ENCODE peak calls at places on chromosomes 4 and X, in six cellular contexts. C is K562, G is HepG2, F is HCT116, L is H1, K is SK-N-SH. M is an unnamed sample.

GRCh38 chr4:23887989-23888388 is 1.9 kb downstream of the PPARGC1A start:
- DNase-seq in C (no peak), L (no peak), K (no peak), F (no peak), G (no peak), M (no peak)

GRCh38 chrX:78555401-78555980 is 103.6 kb downstream of the RTL3 start:
- DNase-seq in F (no peak), C (peak; percentile 0), K (no peak), L (no peak), G (no peak), M (peak; percentile 15)

GRCh38 chr4:165514739-165515138 is 135.9 kb downstream of the CPE start:
- DNase-seq in G (no peak), F (no peak), K (no peak), C (no peak), L (no peak), M (no peak)

GRCh38 chrX:69216911-69217310 is 51.7 kb upstream of the PJA1 start:
- DNase-seq in C (no peak), L (no peak), F (no peak), G (no peak), K (no peak), M (no peak)

GRCh38 chr4:1994935-1995334 is 13.8 kb downstream of the NELFA start:
- DNase-seq in K (no peak), G (no peak), C (no peak), L (no peak), F (no peak), M (no peak)

GRCh38 chr4:78207951-78208350 is 150.8 kb downstream of the FRAS1 start:
- DNase-seq in F (no peak), G (no peak), L (no peak), C (no peak), K (no peak), M (no peak)

GRCh38 chr4:20333141-20333690 is 81.5 kb downstream of the SLIT2 start:
- DNase-seq in F (no peak), K (no peak), G (no peak), C (no peak), L (no peak), M (no peak)

GRCh38 chrX:101550362-101550761 is at the start of gene ARMCX1:
- DNase-seq in L (peak; percentile 53), F (no peak), G (no peak), K (peak; percentile 74), C (peak; percentile 14), M (peak; percentile 6)

GRCh38 chr4:30945586-30945985 is 225.4 kb downstream of the PCDH7 start:
- DNase-seq in F (peak; percentile 61), C (no peak), K (no peak), L (no peak), G (no peak), M (no peak)

GRCh38 chrX:119784747-119785446 is 6.5 kb downstream of the RPL39 start:
- DNase-seq in K (peak; percentile 47), G (no peak), L (peak; percentile 51), F (no peak), C (peak; percentile 58), M (peak; percentile 40)

GRCh38 chrX:154731881-154732280 is 19.0 kb downstream of the GAB3 start:
- DNase-seq in L (no peak), K (no peak), G (no peak), F (no peak), C (no peak), M (no peak)

GRCh38 chr4:17447675-17448298 is 64.1 kb downstream of the QDPR start:
- DNase-seq in L (peak; percentile 59), F (peak; percentile 74), K (peak; percentile 69), C (peak; percentile 74), G (peak; percentile 67), M (peak; percentile 31)

GRCh38 chrX:65537229-65537628 is 2.6 kb upstream of the LAS1L start:
- DNase-seq in L (no peak), C (no peak), G (no peak), F (no peak), K (no peak), M (peak; percentile 34)

GRCh38 chr4:184792950-184793555 is 32.7 kb downstream of the ACSL1 start:
- DNase-seq in G (peak; percentile 9), C (peak; percentile 45), K (no peak), L (no peak), F (peak; percentile 63), M (no peak)

GRCh38 chr4:99104153-99104552 is 15.6 kb upstream of the ADH5 start:
- DNase-seq in F (no peak), G (no peak), K (no peak), C (no peak), L (no peak), M (no peak)

GRCh38 chr4:112515278-112516075 is 503 bp downstream of the NEUROG2 start:
- DNase-seq in L (peak; percentile 79), K (peak; percentile 75), C (peak; percentile 25), F (no peak), G (no peak), M (peak; percentile 42)

GRCh38 chr4:41600243-41600642 is 62.3 kb downstream of the LIMCH1 start:
- DNase-seq in L (no peak), F (peak; percentile 12), K (no peak), C (no peak), G (no peak), M (no peak)

GRCh38 chrX:132488819-132489255 is at the start of gene MBNL3:
- DNase-seq in K (peak; percentile 52), F (no peak), G (peak; percentile 33), C (no peak), L (peak; percentile 60), M (peak; percentile 57)

GRCh38 chr4:145098675-145099037 is 545 bp downstream of the ABCE1 start:
- DNase-seq in G (peak; percentile 56), L (no peak), K (peak; percentile 41), F (peak; percentile 23), C (peak; percentile 69), M (peak; percentile 13)

GRCh38 chr4:110287130-110287529 is 88.7 kb upstream of the ELOVL6 start:
- DNase-seq in K (no peak), C (no peak), F (peak; percentile 44), L (no peak), G (no peak), M (no peak)

GRCh38 chrX:39729834-39730670 is 367.7 kb downstream of the BCOR start:
- DNase-seq in C (peak; percentile 71), K (peak; percentile 76), L (peak; percentile 51), F (no peak), G (no peak), M (no peak)

GRCh38 chr4:1600811-1601532 is 83.1 kb downstream of the FAM53A start:
- DNase-seq in K (no peak), G (no peak), L (no peak), C (no peak), F (no peak), M (no peak)

GRCh38 chrX:46588263-46588662 is 14.7 kb downstream of the CHST7 start:
- DNase-seq in L (peak; percentile 47), G (no peak), C (no peak), K (no peak), F (no peak), M (no peak)

GRCh38 chr4:15895517-15895916 is 43.0 kb downstream of the FGFBP1 start:
- DNase-seq in K (no peak), G (no peak), C (no peak), L (no peak), F (no peak), M (no peak)

GRCh38 chrX:40006025-40007017 is 91.4 kb downstream of the BCOR start:
- DNase-seq in G (no peak), F (no peak), L (peak; percentile 63), K (peak; percentile 21), C (no peak), M (peak; percentile 43)

GRCh38 chr4:140044314-140044991 is 109.5 kb downstream of the MAML3 start:
- DNase-seq in G (no peak), C (no peak), F (no peak), L (no peak), K (no peak), M (peak; percentile 20)

GRCh38 chr4:79445371-79445781 is 37.3 kb upstream of the GK2 start:
- DNase-seq in F (no peak), K (no peak), G (no peak), C (no peak), L (no peak), M (no peak)

GRCh38 chrX:155718964-155719586 is 106.3 kb upstream of the TMLHE start:
- DNase-seq in G (no peak), L (no peak), C (no peak), F (no peak), K (no peak), M (no peak)

GRCh38 chr4:102492531-102493241 is 8.5 kb upstream of the NFKB1 start:
- DNase-seq in F (no peak), C (no peak), L (no peak), G (no peak), K (no peak), M (no peak)

GRCh38 chr4:6282247-6282646 is 12.6 kb downstream of the WFS1 start:
- DNase-seq in C (no peak), K (no peak), L (no peak), F (no peak), G (no peak), M (peak; percentile 57)

GRCh38 chr4:128512161-128512560 is 224.5 kb upstream of the PGRMC2 start:
- DNase-seq in F (no peak), K (no peak), C (no peak), G (no peak), L (no peak), M (no peak)

GRCh38 chr4:29046166-29046565 is 1674.0 kb upstream of the PCDH7 start:
- DNase-seq in L (no peak), F (no peak), G (no peak), K (no peak), C (no peak), M (peak; percentile 1)

GRCh38 chrX:109889289-109890006 is 113.5 kb upstream of the TMEM164 start:
- DNase-seq in L (no peak), C (peak; percentile 63), G (peak; percentile 21), F (no peak), K (no peak), M (no peak)
- TF ChIP-seq JUND in L (no peak), C (no peak), G (no peak), F (no peak), K (no peak), M (no peak)

GRCh38 chr4:87947381-87948160 is 27.9 kb upstream of the SPP1 start:
- DNase-seq in C (no peak), G (no peak), F (no peak), K (no peak), L (no peak), M (no peak)
- TF ChIP-seq JUND in C (no peak), G (no peak), F (no peak), K (no peak), L (no peak), M (no peak)

GRCh38 chrX:30150196-30150895 is 65.0 kb upstream of the MAGEB2 start:
- DNase-seq in C (no peak), K (no peak), G (no peak), L (no peak), F (no peak), M (no peak)
- TF ChIP-seq JUND in C (no peak), K (no peak), G (no peak), L (no peak), F (no peak), M (no peak)

DNA sequence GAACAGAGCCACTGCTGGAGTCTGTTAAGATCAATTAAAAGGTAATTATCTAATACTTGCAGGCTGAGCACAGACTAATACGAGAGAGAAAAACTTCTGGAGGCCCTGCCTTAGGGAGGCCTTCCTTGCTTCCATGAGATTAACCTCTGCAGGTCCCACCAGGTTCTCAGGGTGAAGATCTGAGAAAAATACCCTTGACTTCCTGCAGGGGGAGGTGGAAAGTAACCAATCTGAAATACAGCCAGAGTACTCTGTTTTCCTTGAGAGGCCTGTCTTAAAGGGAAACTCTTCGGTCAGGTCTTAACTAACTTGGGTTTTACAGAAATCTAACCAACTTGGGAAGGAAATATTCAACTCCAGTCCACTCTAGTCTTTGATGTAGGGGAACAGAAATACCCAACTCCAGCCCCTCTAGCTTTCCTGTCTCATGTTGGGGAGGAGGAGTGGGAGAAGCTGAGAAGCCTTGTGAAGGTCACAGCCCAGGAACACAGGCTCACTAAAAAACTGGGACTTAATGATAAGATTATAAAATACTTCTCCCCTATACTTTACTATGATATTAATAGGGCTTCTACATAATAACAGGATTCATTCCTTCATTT is 77.1 kb downstream of the TBCK start:
- DNase-seq in C (peak; percentile 65), F (peak; percentile 27), L (peak; percentile 47), G (peak; percentile 61), K (peak; percentile 21), M (no peak)
- TF ChIP-seq JUND in C (no peak), F (no peak), L (no peak), G (no peak), K (no peak), M (no peak)

M was measured in T47D.